ENCODE peak calls at places on chromosome 1, in six cellular contexts. C, B, E, L, G and U are unnamed samples.

GRCh38 chr1:210647406-210648333 is 319.0 kb downstream of the HHAT start:
- DNase-seq in C (peak), B (peak), E (no peak), L (no peak), G (no peak), U (no peak)

GRCh38 chr1:186420311-186420710 is 40.6 kb downstream of the PDC start:
- DNase-seq in C (no peak), B (no peak), E (no peak), L (no peak), G (no peak), U (no peak)

GRCh38 chr1:18739408-18739807 is 108.8 kb downstream of the PAX7 start:
- DNase-seq in C (no peak), B (no peak), E (no peak), L (no peak), G (no peak), U (no peak)

GRCh38 chr1:218558411-218558810 is 213.3 kb downstream of the TGFB2 start:
- DNase-seq in C (no peak), B (no peak), E (no peak), L (no peak), G (no peak), U (no peak)

GRCh38 chr1:199301472-199301871 is 662.6 kb downstream of the PTPRC start:
- DNase-seq in C (no peak), B (no peak), E (no peak), L (no peak), G (no peak), U (no peak)

GRCh38 chr1:166378805-166379204 is 212.0 kb upstream of the FAM78B start:
- DNase-seq in C (no peak), B (no peak), E (no peak), L (no peak), G (no peak), U (no peak)

GRCh38 chr1:202662081-202662480 is 48.2 kb downstream of the SYT2 start:
- DNase-seq in C (no peak), B (no peak), E (no peak), L (no peak), G (no peak), U (no peak)

GRCh38 chr1:25217015-25217414 is 15.3 kb downstream of the SYF2 start:
- DNase-seq in C (no peak), B (no peak), E (no peak), L (no peak), G (no peak), U (no peak)